ENCODE peak calls at places on chromosomes 6 and 20, in four cellular contexts. C is heart left ventricle, G is nephron progenitor cell, M is A673. A is an unnamed sample.

GRCh38 chr20:6632187-6632586 is 135.3 kb upstream of the BMP2 start:
- DNase-seq in C (peak), G (no peak), M (peak), A (no peak)

GRCh38 chr6:37625591-37626374 is 71.9 kb downstream of the MDGA1 start:
- DNase-seq in C (no peak), G (peak), M (no peak), A (no peak)

GRCh38 chr20:58717278-58718091 is 24.9 kb downstream of the NPEPL1 start:
- DNase-seq in C (peak), G (no peak), M (no peak), A (no peak)

GRCh38 chr6:36873612-36874011 is 991 bp downstream of the PPIL1 start:
- DNase-seq in C (no peak), G (no peak), M (no peak), A (no peak)

GRCh38 chr20:10986586-10986985 is 312.8 kb upstream of the JAG1 start:
- DNase-seq in C (no peak), G (no peak), M (no peak), A (no peak)

GRCh38 chr6:124002377-124003081 is 198.9 kb downstream of the NKAIN2 start:
- DNase-seq in C (peak), G (no peak), M (no peak), A (peak)

GRCh38 chr6:160519603-160520042 is 144.5 kb downstream of the LPA start:
- DNase-seq in C (no peak), G (no peak), M (no peak), A (no peak)

GRCh38 chr6:169106176-169106575 is 147.5 kb downstream of the THBS2 start:
- DNase-seq in C (no peak), G (no peak), M (no peak), A (no peak)

GRCh38 chr6:42729731-42730130 is 7.3 kb upstream of the PRPH2 start:
- DNase-seq in C (no peak), G (no peak), M (no peak), A (no peak)

GRCh38 chr6:95572098-95572497 is 5.2 kb upstream of the MANEA start:
- DNase-seq in C (no peak), G (no peak), M (peak), A (no peak)

GRCh38 chr20:18719426-18719825 is 94.2 kb upstream of the SCP2D1 start:
- DNase-seq in C (no peak), G (no peak), M (no peak), A (no peak)

GRCh38 chr6:84581494-84582259 is 182.7 kb downstream of the TBX18 start:
- DNase-seq in C (no peak), G (no peak), M (peak), A (peak)

GRCh38 chr6:82720992-82721391 is 344.6 kb downstream of the UBE3D start:
- DNase-seq in C (no peak), G (no peak), M (no peak), A (no peak)

GRCh38 chr6:788058-788457 is 95.1 kb upstream of the EXOC2 start:
- DNase-seq in C (no peak), G (no peak), M (no peak), A (no peak)

GRCh38 chr6:137951064-137951597 is 84.1 kb downstream of the TNFAIP3 start:
- DNase-seq in C (no peak), G (no peak), M (no peak), A (no peak)

GRCh38 chr20:13353261-13353945 is 132.3 kb downstream of the ISM1 start:
- DNase-seq in C (no peak), G (no peak), M (peak), A (no peak)

GRCh38 chr20:10414982-10415650 is 18.9 kb downstream of the MKKS start:
- DNase-seq in C (no peak), G (no peak), M (no peak), A (no peak)

GRCh38 chr6:110621061-110621460 is 144.6 kb upstream of the SLC22A16 start:
- DNase-seq in C (no peak), G (no peak), M (no peak), A (no peak)

GRCh38 chr20:4227085-4227821 is 211.9 kb upstream of the RNF24 start:
- DNase-seq in C (no peak), G (no peak), M (peak), A (no peak)

GRCh38 chr6:41257369-41258195 is 28.9 kb downstream of the TREM1 start:
- DNase-seq in C (no peak), G (no peak), M (peak), A (peak)

GRCh38 chr6:11722805-11723631 is 55.6 kb downstream of the ADTRP start:
- DNase-seq in C (no peak), G (no peak), M (no peak), A (no peak)

GRCh38 chr20:32449890-32450401 is 91.8 kb downstream of the ASXL1 start:
- DNase-seq in C (no peak), G (no peak), M (no peak), A (no peak)

DNA sequence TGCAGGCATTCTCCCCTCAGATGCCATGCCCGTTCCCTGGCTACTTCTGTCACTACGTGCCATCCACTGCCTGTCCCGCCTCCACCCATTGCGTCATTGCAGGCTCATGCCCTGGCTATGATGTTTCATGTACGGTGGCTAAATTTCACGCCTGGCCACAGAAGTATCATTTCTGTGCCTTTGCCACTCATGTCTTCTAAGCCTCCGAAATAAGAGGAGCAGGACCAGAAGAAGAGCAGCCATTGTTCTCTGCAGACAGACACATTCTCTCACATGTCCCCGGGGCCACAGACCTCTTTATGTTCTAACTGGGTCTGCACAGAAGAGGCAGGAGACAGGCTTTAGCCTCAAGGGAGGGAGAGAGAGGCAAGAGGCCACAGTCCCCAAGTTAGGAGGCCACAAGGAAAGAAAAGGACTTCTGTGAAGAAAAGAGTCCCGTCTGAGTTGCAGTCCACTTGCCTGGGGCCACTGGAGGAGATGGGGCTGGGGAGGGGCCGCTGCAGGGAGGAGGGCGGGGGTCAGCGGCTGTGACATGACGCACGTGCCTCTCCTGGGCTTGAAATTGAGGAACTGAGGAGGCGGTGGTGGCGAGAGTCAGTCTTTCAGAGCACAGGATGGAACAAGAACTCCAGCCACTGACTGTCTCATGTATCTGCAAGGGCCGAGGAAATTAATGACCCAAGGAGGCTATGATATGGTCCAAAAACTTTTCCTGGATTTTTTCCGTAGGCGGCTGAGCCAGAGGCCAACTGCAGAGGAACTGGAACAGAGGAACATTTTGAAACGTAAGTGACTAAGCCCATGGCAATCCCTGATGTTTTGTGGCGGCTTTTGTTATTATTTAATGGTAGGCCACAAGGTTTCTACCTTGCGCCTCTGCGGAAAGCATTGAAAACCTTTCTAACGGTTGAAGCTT is 55.9 kb downstream of the TBC1D7 start:
- DNase-seq in C (peak), G (peak), M (no peak), A (no peak)
- TF ChIP-seq CTCF in C (no peak), G (no peak), M (no peak), A (no peak)

GRCh38 chr6:158910484-158911075 is 89.4 kb downstream of the RSPH3 start:
- DNase-seq in C (no peak), G (no peak), M (no peak), A (no peak)

GRCh38 chr6:158908596-158908995 is 89.4 kb upstream of the EZR start:
- DNase-seq in C (no peak), G (no peak), M (no peak), A (no peak)

GRCh38 chr6:158911746-158912158 is 88.2 kb downstream of the RSPH3 start:
- DNase-seq in C (no peak), G (no peak), M (no peak), A (no peak)

GRCh38 chr6:158907931-158908330 is 88.8 kb upstream of the EZR start:
- DNase-seq in C (no peak), G (no peak), M (no peak), A (no peak)

GRCh38 chr6:158909938-158910337 is 90.1 kb downstream of the RSPH3 start:
- DNase-seq in C (no peak), G (no peak), M (no peak), A (no peak)
- TF ChIP-seq CTCF in C (no peak), G (no peak), M (no peak), A (no peak)

GRCh38 chr6:47646689-47647088 is 51.7 kb upstream of the ADGRF4 start:
- DNase-seq in C (no peak), G (no peak), M (no peak), A (no peak)
- TF ChIP-seq CTCF in C (no peak), G (no peak), M (no peak), A (no peak)

GRCh38 chr20:52242237-52243230 is 51.0 kb upstream of the ZFP64 start:
- DNase-seq in C (no peak), G (no peak), M (peak), A (no peak)
- TF ChIP-seq CTCF in C (peak), G (peak), M (peak), A (no peak)

GRCh38 chr6:66489269-66489987 is 782.4 kb upstream of the EYS start:
- DNase-seq in C (no peak), G (no peak), M (no peak), A (no peak)
- TF ChIP-seq CTCF in C (no peak), G (no peak), M (no peak), A (no peak)

DNA sequence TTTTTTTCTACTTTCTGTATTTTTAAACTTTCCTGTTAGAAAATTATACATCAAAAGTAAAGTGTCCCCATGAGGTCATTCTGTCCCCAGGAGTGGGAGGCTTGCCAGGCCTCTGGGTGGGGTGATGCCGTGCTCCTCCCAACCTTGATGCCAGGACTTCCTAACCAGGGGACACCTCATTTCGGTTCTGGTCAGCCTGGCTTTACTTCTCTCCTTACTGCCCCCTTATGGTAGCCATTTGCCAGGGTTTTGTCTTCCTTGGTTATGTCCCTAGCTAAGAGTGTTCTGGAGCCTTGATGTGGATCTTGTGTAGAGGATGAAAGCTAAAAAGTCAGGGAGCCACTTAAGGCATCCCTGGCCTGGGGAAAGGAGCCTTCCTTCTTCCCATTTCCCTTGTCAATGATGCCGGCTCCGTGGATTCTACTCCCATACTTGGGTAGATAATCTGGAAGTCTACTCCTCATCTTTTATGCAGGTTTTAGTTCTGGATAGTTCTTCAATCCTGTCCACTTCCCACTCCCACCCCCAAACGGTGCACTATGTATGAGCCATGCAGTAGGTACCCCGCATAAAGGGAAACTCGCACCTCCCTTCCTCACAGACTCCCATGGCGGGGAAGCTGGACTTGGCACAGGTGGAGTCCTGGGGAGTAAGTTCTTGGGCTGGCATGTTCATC is 164.1 kb upstream of the SALL4 start:
- DNase-seq in C (peak), G (peak), M (peak), A (no peak)
- TF ChIP-seq CTCF in C (peak), G (peak), M (peak), A (peak)

GRCh38 chr6:24396764-24397163 is 6.0 kb upstream of the MRS2 start:
- DNase-seq in C (no peak), G (no peak), M (no peak), A (no peak)
- TF ChIP-seq CTCF in C (no peak), G (no peak), M (no peak), A (no peak)

GRCh38 chr6:127547909-127548649 is 28.9 kb upstream of the C6orf58 start:
- DNase-seq in C (no peak), G (no peak), M (peak), A (no peak)
- TF ChIP-seq CTCF in C (peak), G (no peak), M (peak), A (peak)

DNA sequence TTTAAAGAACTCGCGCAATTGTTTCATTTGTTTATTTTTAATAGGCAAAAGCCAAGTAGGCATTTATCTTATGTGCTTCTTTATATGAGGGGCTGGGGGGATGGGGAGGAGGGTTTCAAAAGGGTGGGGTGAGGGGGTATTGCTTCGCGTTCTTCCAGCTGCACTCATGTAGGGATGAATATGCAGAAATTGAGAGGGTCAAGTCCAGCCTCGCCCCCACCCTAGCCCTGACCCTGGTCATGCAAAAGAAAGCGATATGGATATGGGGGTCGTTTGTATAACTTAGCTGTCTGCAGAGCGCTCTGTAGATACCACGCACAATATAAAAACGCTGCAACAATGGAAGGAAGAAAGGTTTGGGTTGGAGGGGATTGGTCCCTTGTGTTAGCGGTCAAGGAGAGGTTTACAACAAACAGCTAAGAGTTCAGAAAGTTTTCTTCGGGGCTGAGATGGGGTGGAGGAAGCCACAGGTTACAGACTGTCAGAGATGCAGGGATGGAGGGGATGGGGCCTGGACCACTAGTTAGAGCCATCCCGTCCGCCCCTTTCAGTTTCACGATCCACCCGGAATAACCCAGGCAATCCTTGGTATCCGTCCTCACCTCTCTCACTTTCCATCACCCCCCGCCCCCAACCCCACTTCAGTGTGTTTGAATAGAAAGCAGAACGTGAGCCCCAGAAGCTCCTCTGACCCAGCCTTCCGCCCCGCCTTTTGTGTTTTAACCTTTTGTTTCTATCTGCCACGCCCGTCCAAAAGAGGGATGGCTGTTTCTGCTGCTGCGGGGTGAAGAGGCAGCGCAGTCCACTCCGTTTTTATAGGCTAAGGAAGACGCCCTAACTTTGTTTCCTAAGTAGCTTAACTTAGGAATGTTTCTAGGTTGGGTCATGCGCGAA is 73.5 kb downstream of the SOX4 start:
- DNase-seq in C (peak), G (peak), M (no peak), A (no peak)
- TF ChIP-seq CTCF in C (no peak), G (no peak), M (no peak), A (no peak)

GRCh38 chr6:45539124-45539523 is 161.4 kb upstream of the SUPT3H start:
- DNase-seq in C (no peak), G (no peak), M (no peak), A (no peak)

GRCh38 chr6:45540375-45540920 is 162.7 kb upstream of the SUPT3H start:
- DNase-seq in C (no peak), G (no peak), M (no peak), A (no peak)

GRCh38 chr6:45537539-45537938 is 159.8 kb upstream of the SUPT3H start:
- DNase-seq in C (no peak), G (no peak), M (no peak), A (no peak)

GRCh38 chr6:45535933-45536332 is 158.2 kb upstream of the SUPT3H start:
- DNase-seq in C (no peak), G (no peak), M (no peak), A (no peak)

DNA sequence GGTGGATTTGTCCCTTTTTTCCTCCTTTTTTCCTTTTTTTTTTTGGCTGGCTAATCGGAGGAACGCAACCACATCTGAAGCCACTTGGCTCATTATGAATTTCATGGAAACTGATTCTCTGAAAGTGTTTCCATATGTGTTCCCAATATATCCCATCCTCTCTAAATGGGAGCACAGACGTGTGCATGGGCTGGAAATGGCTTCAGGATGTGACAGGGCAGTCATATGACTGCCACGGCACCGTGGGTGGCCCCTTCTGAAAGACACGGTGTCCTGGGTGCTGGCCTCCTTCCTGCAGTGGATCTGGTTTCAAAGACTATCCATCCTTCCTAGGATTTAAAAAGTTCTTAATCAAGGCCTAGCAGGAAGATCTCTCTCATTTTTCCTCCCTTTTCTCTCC is 160.9 kb upstream of the SUPT3H start:
- DNase-seq in C (peak), G (no peak), M (peak), A (no peak)
- TF ChIP-seq CTCF in C (no peak), G (no peak), M (no peak), A (no peak)

A was measured in retinal pigment epithelial cell.